ENCODE peak calls at places on chromosomes 1 and 21, in five cellular contexts. C is lower lobe of right lung, K is mucosa of gallbladder, W is ELF-1, Z is NCI-H1694 treated with DMSO at 0.1 percent for 48 hours. J is an unnamed sample.

GRCh38 chr1:1788136-1788535 is 9.9 kb upstream of the NADK start:
- DNase-seq in Z (no peak), K (no peak), C (peak), W (no peak), J (no peak)

GRCh38 chr21:44758141-44758561 is 43.5 kb downstream of the UBE2G2 start:
- DNase-seq in K (no peak), C (no peak), Z (no peak), W (no peak), J (no peak)

GRCh38 chr1:21641967-21642366 is 27.2 kb downstream of the RAP1GAP start:
- DNase-seq in K (peak), Z (no peak), W (no peak), C (no peak), J (no peak)

GRCh38 chr1:3474421-3474820 is 20.0 kb downstream of the ARHGEF16 start:
- DNase-seq in Z (no peak), W (no peak), C (no peak), K (no peak), J (no peak)

GRCh38 chr1:37362990-37363389 is 111.4 kb upstream of the ZC3H12A start:
- DNase-seq in W (peak), C (no peak), Z (no peak), K (peak), J (no peak)

GRCh38 chr1:163337631-163338030 is 15.9 kb downstream of the NUF2 start:
- DNase-seq in C (no peak), Z (no peak), W (no peak), K (no peak), J (no peak)

GRCh38 chr1:185155600-185156320 is 993 bp downstream of the TRMT1L start:
- DNase-seq in W (no peak), C (no peak), K (no peak), Z (no peak), J (no peak)

GRCh38 chr21:33655591-33656221 is 13.4 kb downstream of the ITSN1 start:
- DNase-seq in W (peak), Z (no peak), K (peak), C (no peak), J (no peak)

GRCh38 chr1:41539416-41539800 is 54.9 kb upstream of the EDN2 start:
- DNase-seq in C (no peak), W (no peak), K (no peak), Z (no peak), J (no peak)

GRCh38 chr1:117584181-117584580 is 21.7 kb upstream of the TENT5C start:
- DNase-seq in W (no peak), Z (no peak), C (no peak), K (no peak), J (no peak)

GRCh38 chr1:206050655-206051235 is 2.2 kb upstream of the RHEX start:
- DNase-seq in W (no peak), K (no peak), Z (peak), C (no peak), J (peak)

GRCh38 chr1:232725303-232726047 is 79.7 kb upstream of the MAP10 start:
- DNase-seq in K (no peak), W (no peak), Z (no peak), C (no peak), J (no peak)

GRCh38 chr1:91876040-91876470 is 9.9 kb downstream of the TGFBR3 start:
- DNase-seq in Z (no peak), C (no peak), K (no peak), W (no peak), J (no peak)

GRCh38 chr1:77446841-77447555 is 165.2 kb downstream of the AK5 start:
- DNase-seq in W (no peak), Z (no peak), K (no peak), C (no peak), J (no peak)

GRCh38 chr1:62585481-62586155 is 11.7 kb upstream of the ANGPTL3 start:
- DNase-seq in Z (no peak), C (no peak), W (no peak), K (no peak), J (no peak)

GRCh38 chr1:208227366-208227765 is 16.8 kb downstream of the PLXNA2 start:
- DNase-seq in C (no peak), W (no peak), Z (no peak), K (no peak), J (no peak)

GRCh38 chr1:168416220-168416619 is 127.6 kb downstream of the XCL2 start:
- DNase-seq in C (no peak), Z (no peak), W (no peak), K (no peak), J (no peak)

GRCh38 chr1:35574655-35575400 is 1.7 kb downstream of the TFAP2E start:
- DNase-seq in Z (no peak), K (no peak), W (peak), C (no peak), J (no peak)

GRCh38 chr1:41536296-41536695 is 51.8 kb upstream of the EDN2 start:
- DNase-seq in C (peak), K (no peak), Z (no peak), W (no peak), J (no peak)

GRCh38 chr1:235067396-235068154 is 61.1 kb downstream of the TOMM20 start:
- DNase-seq in W (peak), Z (no peak), K (peak), C (peak), J (peak)

GRCh38 chr1:183285746-183286145 is 99.7 kb downstream of the LAMC2 start:
- DNase-seq in Z (no peak), K (no peak), C (no peak), W (no peak), J (no peak)

GRCh38 chr21:15298306-15298705 is 233.5 kb upstream of the NRIP1 start:
- DNase-seq in K (no peak), W (no peak), C (no peak), Z (no peak), J (no peak)